ENCODE peak calls at places on chromosomes 6 and 20, in six cellular contexts. V is BJ; R is stimulated activated CD8-positive, alpha-beta memory T cell treated with anti-CD3 and anti-CD28 coated beads, Interleukin-2, amount 100 ng/mL, for 1 hour; T is GM03348; I is germinal center; D is activated T-cell treated with anti-CD3 and anti-CD28 coated beads, Interleukin-2, amount 50 U/mL, for 72 hours. Y is an unnamed sample.

GRCh38 chr6:44297063-44298038 is 15.8 kb downstream of the AARS2 start:
- DNase-seq in T (peak), I (peak), V (no peak), D (peak), R (no peak), Y (no peak)

GRCh38 chr20:47748069-47748468 is 37.2 kb downstream of the SULF2 start:
- DNase-seq in R (no peak), I (no peak), V (no peak), T (no peak), D (no peak), Y (no peak)

GRCh38 chr6:1103945-1104623 is 207.8 kb upstream of the FOXQ1 start:
- DNase-seq in I (no peak), D (no peak), T (peak), R (no peak), V (no peak), Y (no peak)

GRCh38 chr20:46056970-46057855 is 28.2 kb downstream of the SLC12A5 start:
- DNase-seq in V (no peak), T (peak), D (no peak), I (no peak), R (no peak), Y (no peak)

GRCh38 chr20:59165794-59166709 is 2.4 kb downstream of the ZNF831 start:
- DNase-seq in V (no peak), R (no peak), T (no peak), D (peak), I (no peak), Y (no peak)

GRCh38 chr20:53804920-53805894 is 211.6 kb upstream of the ZNF217 start:
- DNase-seq in V (no peak), R (no peak), T (peak), I (no peak), D (no peak), Y (no peak)

GRCh38 chr20:17202668-17203067 is 24.2 kb upstream of the PCSK2 start:
- DNase-seq in D (no peak), I (no peak), V (no peak), T (no peak), R (no peak), Y (no peak)

GRCh38 chr6:116314218-116314617 is 34.5 kb upstream of the TSPYL1 start:
- DNase-seq in I (no peak), R (no peak), T (no peak), V (no peak), D (no peak), Y (no peak)

GRCh38 chr6:63785006-63785405 is 149.4 kb downstream of the PHF3 start:
- DNase-seq in T (no peak), D (no peak), V (no peak), I (no peak), R (no peak), Y (no peak)

GRCh38 chr20:35049776-35050352 is 42.7 kb downstream of the TRPC4AP start:
- DNase-seq in T (no peak), D (no peak), I (no peak), V (peak), R (no peak), Y (no peak)

GRCh38 chr6:73286752-73287151 is 23.8 kb upstream of the KHDC1 start:
- DNase-seq in V (no peak), D (no peak), R (no peak), T (no peak), I (no peak), Y (no peak)

GRCh38 chr20:45268531-45268930 is 14.2 kb upstream of the SLPI start:
- DNase-seq in V (no peak), D (no peak), R (no peak), I (no peak), T (no peak), Y (no peak)

GRCh38 chr6:143700684-143701342 is 23.0 kb downstream of the PHACTR2 start:
- DNase-seq in D (no peak), I (no peak), T (peak), V (peak), R (no peak), Y (no peak)

GRCh38 chr6:69580696-69581095 is 216.1 kb downstream of the LMBRD1 start:
- DNase-seq in I (no peak), V (no peak), D (no peak), R (no peak), T (no peak), Y (no peak)

GRCh38 chr6:109058620-109059019 is 36.0 kb downstream of the SESN1 start:
- DNase-seq in D (no peak), V (no peak), R (no peak), T (no peak), I (no peak), Y (no peak)